ENCODE peak calls at places on chromosomes 11 and 22, in eight cellular contexts. G is activated T-cell treated with anti-CD3 and anti-CD28 coated beads for 48 hours, S is fibroblast of the conjunctiva, M is mesothelial cell of epicardium, I is A549, L is GM20000, X is cardiac fibroblast, V is activated B cell treated with CpG ODN at 0.5 μM for 24 hours. Y is an unnamed sample.

GRCh38 chr11:8260202-8260996 is 3.3 kb downstream of the LMO1 start:
- DNase-seq in G (no peak), S (no peak), M (peak; percentile 21), I (no peak), L (no peak), X (no peak), V (no peak), Y (no peak)

GRCh38 chr11:122617297-122617696 is 38.2 kb upstream of the UBASH3B start:
- DNase-seq in G (no peak), S (no peak), M (no peak), I (no peak), L (no peak), X (no peak), V (no peak), Y (no peak)

GRCh38 chr11:79708319-79708928 is 267.6 kb upstream of the TENM4 start:
- DNase-seq in G (no peak), S (no peak), M (no peak), I (peak; percentile 31), L (peak; percentile 33), X (peak; percentile 43), V (no peak), Y (no peak)

GRCh38 chr11:66066751-66067150 is 3.3 kb upstream of the PACS1 start:
- DNase-seq in G (no peak), S (no peak), M (no peak), I (no peak), L (no peak), X (no peak), V (no peak), Y (no peak)

GRCh38 chr11:102599642-102600261 is 25.4 kb downstream of the MMP20 start:
- DNase-seq in G (no peak), S (peak; percentile 81), M (no peak), I (peak; percentile 94), L (peak; percentile 36), X (peak; percentile 73), V (no peak), Y (no peak)

GRCh38 chr11:12224537-12224893 is 114.1 kb downstream of the MICAL2 start:
- DNase-seq in G (peak; percentile 85), S (no peak), M (no peak), I (no peak), L (peak; percentile 44), X (peak; percentile 93), V (no peak), Y (no peak)

GRCh38 chr11:70885721-70886305 is 366.6 kb downstream of the SHANK2 start:
- DNase-seq in G (no peak), S (no peak), M (no peak), I (no peak), L (no peak), X (peak; percentile 15), V (no peak), Y (no peak)

GRCh38 chr11:72002841-72003775 is 4.4 kb downstream of the IL18BP start:
- DNase-seq in G (no peak), S (no peak), M (no peak), I (no peak), L (no peak), X (no peak), V (no peak), Y (no peak)

GRCh38 chr11:110472858-110473257 is 43.1 kb downstream of the FDX1 start:
- DNase-seq in G (no peak), S (no peak), M (no peak), I (no peak), L (no peak), X (peak; percentile 41), V (no peak), Y (no peak)

GRCh38 chr11:68684385-68685356 is at the start of gene GAL:
- DNase-seq in G (peak; percentile 15), S (no peak), M (no peak), I (no peak), L (no peak), X (no peak), V (no peak), Y (no peak)

GRCh38 chr11:96752221-96752620 is 362.4 kb downstream of the JRKL start:
- DNase-seq in G (no peak), S (no peak), M (no peak), I (no peak), L (no peak), X (no peak), V (no peak), Y (no peak)

GRCh38 chr11:9330387-9331384 is 16.3 kb upstream of the TMEM41B start:
- DNase-seq in G (no peak), S (peak; percentile 6), M (no peak), I (no peak), L (no peak), X (no peak), V (no peak), Y (no peak)

GRCh38 chr22:24140357-24140756 is 40.9 kb upstream of the SUSD2 start:
- DNase-seq in G (no peak), S (no peak), M (no peak), I (no peak), L (no peak), X (no peak), V (no peak), Y (no peak)

GRCh38 chr22:36374603-36375024 is 13.2 kb downstream of the MYH9 start:
- DNase-seq in G (no peak), S (no peak), M (no peak), I (peak; percentile 73), L (no peak), X (no peak), V (no peak), Y (no peak)